ENCODE peak calls at places on chromosomes 13 and 19, in six cellular contexts. One of them, this sample, is unnamed.

GRCh38 chr13:77916481-77916880 is 2.1 kb downstream of the EDNRB start:
- DNase-seq in transverse colon: no peak
- DNase-seq in tibial artery: no peak
- DNase-seq in esophagus squamous epithelium: no peak
- DNase-seq in MM.1S: no peak
- DNase-seq in mesendoderm: no peak
- DNase-seq in this sample: no peak

GRCh38 chr13:96967248-96967745 is 27.0 kb downstream of the OXGR1 start:
- DNase-seq in transverse colon: no peak
- DNase-seq in tibial artery: no peak
- DNase-seq in esophagus squamous epithelium: no peak
- DNase-seq in MM.1S: peak; percentile 63
- DNase-seq in mesendoderm: peak; percentile 40
- DNase-seq in this sample: no peak

GRCh38 chr19:33700408-33700757 is 78.6 kb downstream of the CHST8 start:
- DNase-seq in transverse colon: no peak
- DNase-seq in tibial artery: no peak
- DNase-seq in esophagus squamous epithelium: no peak
- DNase-seq in MM.1S: no peak
- DNase-seq in mesendoderm: no peak
- DNase-seq in this sample: no peak

GRCh38 chr19:23867895-23868294 is 46.8 kb upstream of the ZNF726 start:
- DNase-seq in transverse colon: no peak
- DNase-seq in tibial artery: no peak
- DNase-seq in esophagus squamous epithelium: no peak
- DNase-seq in MM.1S: no peak
- DNase-seq in mesendoderm: no peak
- DNase-seq in this sample: no peak

GRCh38 chr19:18428837-18429674 is 8.9 kb downstream of the ISYNA1 start:
- DNase-seq in transverse colon: peak; percentile 77
- DNase-seq in tibial artery: no peak
- DNase-seq in esophagus squamous epithelium: no peak
- DNase-seq in MM.1S: peak; percentile 77
- DNase-seq in mesendoderm: peak; percentile 97
- DNase-seq in this sample: peak; percentile 93

GRCh38 chr19:33390908-33391630 is 17.6 kb downstream of the CEBPG start:
- DNase-seq in transverse colon: no peak
- DNase-seq in tibial artery: peak; percentile 22
- DNase-seq in esophagus squamous epithelium: no peak
- DNase-seq in MM.1S: no peak
- DNase-seq in mesendoderm: no peak
- DNase-seq in this sample: no peak

GRCh38 chr19:43610493-43610892 is 1.4 kb upstream of the SRRM5 start:
- DNase-seq in transverse colon: no peak
- DNase-seq in tibial artery: no peak
- DNase-seq in esophagus squamous epithelium: no peak
- DNase-seq in MM.1S: no peak
- DNase-seq in mesendoderm: peak; percentile 57
- DNase-seq in this sample: no peak

GRCh38 chr13:40023608-40024577 is 368.4 kb downstream of the COG6 start:
- DNase-seq in transverse colon: no peak
- DNase-seq in tibial artery: no peak
- DNase-seq in esophagus squamous epithelium: no peak
- DNase-seq in MM.1S: no peak
- DNase-seq in mesendoderm: no peak
- DNase-seq in this sample: no peak

GRCh38 chr13:104006625-104007061 is 940.4 kb upstream of the SLC10A2 start:
- DNase-seq in transverse colon: no peak
- DNase-seq in tibial artery: no peak
- DNase-seq in esophagus squamous epithelium: no peak
- DNase-seq in MM.1S: no peak
- DNase-seq in mesendoderm: no peak
- DNase-seq in this sample: no peak

GRCh38 chr19:16441661-16442071 is 30.1 kb downstream of the EPS15L1 start:
- DNase-seq in transverse colon: no peak
- DNase-seq in tibial artery: no peak
- DNase-seq in esophagus squamous epithelium: no peak
- DNase-seq in MM.1S: no peak
- DNase-seq in mesendoderm: peak; percentile 66
- DNase-seq in this sample: no peak

GRCh38 chr13:92355213-92355612 is 871.4 kb upstream of the GPC6 start:
- DNase-seq in transverse colon: peak; percentile 25
- DNase-seq in tibial artery: no peak
- DNase-seq in esophagus squamous epithelium: no peak
- DNase-seq in MM.1S: no peak
- DNase-seq in mesendoderm: peak; percentile 74
- DNase-seq in this sample: no peak

GRCh38 chr19:46022061-46022430 is 807 bp downstream of the PGLYRP1 start:
- DNase-seq in transverse colon: no peak
- DNase-seq in tibial artery: no peak
- DNase-seq in esophagus squamous epithelium: no peak
- DNase-seq in MM.1S: no peak
- DNase-seq in mesendoderm: no peak
- DNase-seq in this sample: no peak

GRCh38 chr19:10604460-10604980 is 17.4 kb upstream of the AP1M2 start:
- DNase-seq in transverse colon: peak; percentile 15
- DNase-seq in tibial artery: no peak
- DNase-seq in esophagus squamous epithelium: no peak
- DNase-seq in MM.1S: no peak
- DNase-seq in mesendoderm: peak; percentile 69
- DNase-seq in this sample: no peak

GRCh38 chr19:13841339-13842293 is 35.3 kb upstream of the NANOS3 start:
- DNase-seq in transverse colon: peak; percentile 84
- DNase-seq in tibial artery: no peak
- DNase-seq in esophagus squamous epithelium: no peak
- DNase-seq in MM.1S: peak; percentile 22
- DNase-seq in mesendoderm: no peak
- DNase-seq in this sample: peak; percentile 50

GRCh38 chr19:29724102-29724641 is 9.1 kb upstream of the C19orf12 start:
- DNase-seq in transverse colon: no peak
- DNase-seq in tibial artery: no peak
- DNase-seq in esophagus squamous epithelium: no peak
- DNase-seq in MM.1S: no peak
- DNase-seq in mesendoderm: peak; percentile 61
- DNase-seq in this sample: peak; percentile 15

GRCh38 chr13:55893541-55893940 is 1247.2 kb upstream of the PRR20A start:
- DNase-seq in transverse colon: no peak
- DNase-seq in tibial artery: no peak
- DNase-seq in esophagus squamous epithelium: no peak
- DNase-seq in MM.1S: no peak
- DNase-seq in mesendoderm: no peak
- DNase-seq in this sample: no peak

GRCh38 chr19:46426506-46427162 is 2.1 kb downstream of the PNMA8C start:
- DNase-seq in transverse colon: peak; percentile 46
- DNase-seq in tibial artery: peak; percentile 67
- DNase-seq in esophagus squamous epithelium: no peak
- DNase-seq in MM.1S: no peak
- DNase-seq in mesendoderm: peak; percentile 87
- DNase-seq in this sample: no peak

GRCh38 chr13:26513931-26514330 is 43.6 kb upstream of the WASF3 start:
- DNase-seq in transverse colon: no peak
- DNase-seq in tibial artery: no peak
- DNase-seq in esophagus squamous epithelium: no peak
- DNase-seq in MM.1S: no peak
- DNase-seq in mesendoderm: no peak
- DNase-seq in this sample: no peak

GRCh38 chr13:94525781-94526180 is 46.3 kb upstream of the DCT start:
- DNase-seq in transverse colon: no peak
- DNase-seq in tibial artery: no peak
- DNase-seq in esophagus squamous epithelium: no peak
- DNase-seq in MM.1S: no peak
- DNase-seq in mesendoderm: no peak
- DNase-seq in this sample: no peak

GRCh38 chr13:40469581-40470282 is 196.7 kb downstream of the FOXO1 start:
- DNase-seq in transverse colon: no peak
- DNase-seq in tibial artery: no peak
- DNase-seq in esophagus squamous epithelium: no peak
- DNase-seq in MM.1S: no peak
- DNase-seq in mesendoderm: peak; percentile 36
- DNase-seq in this sample: no peak

GRCh38 chr13:48429036-48429435 is 16.1 kb upstream of the LPAR6 start:
- DNase-seq in transverse colon: no peak
- DNase-seq in tibial artery: no peak
- DNase-seq in esophagus squamous epithelium: no peak
- DNase-seq in MM.1S: no peak
- DNase-seq in mesendoderm: no peak
- DNase-seq in this sample: no peak

GRCh38 chr13:76621726-76622125 is 264.5 kb downstream of the KCTD12 start:
- DNase-seq in transverse colon: no peak
- DNase-seq in tibial artery: no peak
- DNase-seq in esophagus squamous epithelium: no peak
- DNase-seq in MM.1S: no peak
- DNase-seq in mesendoderm: no peak
- DNase-seq in this sample: no peak

GRCh38 chr13:100836696-100837095 is 162.1 kb upstream of the TMTC4 start:
- DNase-seq in transverse colon: no peak
- DNase-seq in tibial artery: no peak
- DNase-seq in esophagus squamous epithelium: no peak
- DNase-seq in MM.1S: no peak
- DNase-seq in mesendoderm: no peak
- DNase-seq in this sample: no peak

GRCh38 chr19:50718255-50719118 is 1.1 kb downstream of the SHANK1 start:
- DNase-seq in transverse colon: no peak
- DNase-seq in tibial artery: no peak
- DNase-seq in esophagus squamous epithelium: no peak
- DNase-seq in MM.1S: no peak
- DNase-seq in mesendoderm: no peak
- DNase-seq in this sample: no peak

GRCh38 chr19:10809693-10810285 is 26.2 kb downstream of the TMED1 start:
- DNase-seq in transverse colon: no peak
- DNase-seq in tibial artery: no peak
- DNase-seq in esophagus squamous epithelium: no peak
- DNase-seq in MM.1S: no peak
- DNase-seq in mesendoderm: no peak
- DNase-seq in this sample: no peak

DNA sequence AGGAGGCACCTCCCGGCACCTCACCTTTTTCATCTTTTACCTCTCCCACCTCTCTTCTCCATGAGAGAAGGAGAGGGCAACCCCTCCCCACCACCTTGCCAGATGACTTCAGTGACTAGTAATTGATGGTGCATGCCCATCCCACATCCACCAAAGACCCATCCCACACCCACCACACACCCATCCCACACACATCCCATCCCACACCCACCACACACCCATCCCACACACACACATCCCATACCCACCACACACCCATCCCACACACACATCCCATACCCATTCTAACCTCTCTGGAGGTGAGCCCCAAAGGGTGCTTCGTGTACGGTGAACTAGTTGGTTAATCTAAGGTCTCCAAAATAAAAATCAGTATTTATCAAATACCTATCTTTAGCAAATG is 44.7 kb downstream of the STK24 start:
- DNase-seq in transverse colon: no peak
- DNase-seq in tibial artery: no peak
- DNase-seq in esophagus squamous epithelium: no peak
- DNase-seq in MM.1S: no peak
- DNase-seq in mesendoderm: no peak
- DNase-seq in this sample: no peak
- H3K27ac ChIP-seq in transverse colon: no peak overlapping the region
- H3K27ac ChIP-seq in tibial artery: no peak overlapping the region
- H3K27ac ChIP-seq in esophagus squamous epithelium: no peak overlapping the region
- H3K27ac ChIP-seq in MM.1S: no peak overlapping the region
- H3K27ac ChIP-seq in mesendoderm: no peak overlapping the region
- H3K27ac ChIP-seq in this sample: no peak overlapping the region

GRCh38 chr19:3058821-3059314 is 3.4 kb downstream of the TLE5 start:
- DNase-seq in transverse colon: no peak
- DNase-seq in tibial artery: no peak
- DNase-seq in esophagus squamous epithelium: no peak
- DNase-seq in MM.1S: no peak
- DNase-seq in mesendoderm: no peak
- DNase-seq in this sample: no peak
- H3K4me1 ChIP-seq in transverse colon: peaks cover 61% of the 10 kb centered on the region
- H3K4me1 ChIP-seq in tibial artery: peaks cover 31% of the 10 kb centered on the region
- H3K4me1 ChIP-seq in esophagus squamous epithelium: peaks cover 89% of the 10 kb centered on the region
- H3K4me1 ChIP-seq in MM.1S: no peaks in the 10 kb centered on the region
- H3K4me1 ChIP-seq in mesendoderm: peaks cover 2% of the 10 kb centered on the region
- H3K4me1 ChIP-seq in this sample: peaks cover 69% of the 10 kb centered on the region

GRCh38 chr13:108325863-108326262 is 56.3 kb downstream of the TNFSF13B start:
- DNase-seq in transverse colon: no peak
- DNase-seq in tibial artery: no peak
- DNase-seq in esophagus squamous epithelium: no peak
- DNase-seq in MM.1S: no peak
- DNase-seq in mesendoderm: no peak
- DNase-seq in this sample: no peak
- H3K4me3 ChIP-seq in transverse colon: no peak overlapping the region
- H3K4me3 ChIP-seq in tibial artery: no peak overlapping the region
- H3K4me3 ChIP-seq in esophagus squamous epithelium: no peak overlapping the region
- H3K4me3 ChIP-seq in MM.1S: no peak overlapping the region
- H3K4me3 ChIP-seq in mesendoderm: no peak overlapping the region
- H3K4me3 ChIP-seq in this sample: no peak overlapping the region

GRCh38 chr19:35509018-35509652 is 4.3 kb downstream of the DMKN start:
- DNase-seq in transverse colon: peak; percentile 71
- DNase-seq in tibial artery: no peak
- DNase-seq in esophagus squamous epithelium: no peak
- DNase-seq in MM.1S: no peak
- DNase-seq in mesendoderm: peak; percentile 88
- DNase-seq in this sample: peak; percentile 59

GRCh38 chr19:35511337-35511736 is 2.1 kb downstream of the DMKN start:
- DNase-seq in transverse colon: no peak
- DNase-seq in tibial artery: no peak
- DNase-seq in esophagus squamous epithelium: no peak
- DNase-seq in MM.1S: no peak
- DNase-seq in mesendoderm: no peak
- DNase-seq in this sample: no peak

GRCh38 chr19:35508129-35508528 is 5.3 kb downstream of the DMKN start:
- DNase-seq in transverse colon: no peak
- DNase-seq in tibial artery: no peak
- DNase-seq in esophagus squamous epithelium: no peak
- DNase-seq in MM.1S: no peak
- DNase-seq in mesendoderm: no peak
- DNase-seq in this sample: no peak

GRCh38 chr19:35510626-35510964 is 2.9 kb downstream of the DMKN start:
- DNase-seq in transverse colon: no peak
- DNase-seq in tibial artery: no peak
- DNase-seq in esophagus squamous epithelium: no peak
- DNase-seq in MM.1S: no peak
- DNase-seq in mesendoderm: no peak
- DNase-seq in this sample: no peak

DNA sequence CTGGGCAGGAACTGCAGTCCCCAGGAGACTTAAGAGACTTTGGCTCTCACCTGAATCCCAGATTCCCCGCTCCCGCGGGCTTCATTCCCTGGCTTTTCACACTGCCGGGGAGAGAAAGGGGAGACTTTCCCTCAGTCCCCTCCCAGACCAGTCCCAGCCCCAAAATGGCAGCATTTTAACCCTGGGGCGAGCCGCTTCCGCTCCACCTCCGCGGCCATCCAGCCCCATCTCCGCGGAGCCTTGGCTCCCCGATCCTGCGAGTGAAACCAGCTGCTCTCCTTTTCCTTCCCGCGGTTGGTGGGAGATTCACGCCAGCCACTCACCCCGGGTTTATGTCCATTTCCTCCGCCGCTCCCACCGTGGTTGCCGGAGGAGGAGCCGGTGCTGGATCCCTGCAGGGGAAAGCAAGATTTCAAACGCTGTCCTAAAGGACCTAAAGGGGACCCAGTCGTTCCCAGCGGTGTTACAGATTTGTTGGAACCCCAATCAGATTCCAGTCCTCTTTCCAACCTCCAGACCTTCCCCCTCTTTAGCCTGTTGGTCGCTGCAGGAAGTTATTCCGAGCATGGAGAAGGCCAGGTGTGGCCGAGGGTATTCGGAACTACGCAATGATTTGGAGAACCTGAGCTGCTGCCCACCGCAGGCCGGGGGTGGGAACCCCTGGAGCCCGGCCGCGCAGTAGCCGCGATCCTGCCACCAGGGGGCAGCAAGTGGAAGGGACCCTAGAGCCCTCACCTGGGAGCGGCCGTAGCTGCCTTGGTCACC is 3.4 kb downstream of the DMKN start:
- DNase-seq in transverse colon: peak; percentile 86
- DNase-seq in tibial artery: peak; percentile 49
- DNase-seq in esophagus squamous epithelium: no peak
- DNase-seq in MM.1S: peak; percentile 29
- DNase-seq in mesendoderm: peak; percentile 95
- DNase-seq in this sample: peak; percentile 56
- H3K27ac ChIP-seq in transverse colon: peak overlapping the region; percentile 13
- H3K27ac ChIP-seq in tibial artery: peak overlapping the region; percentile 38
- H3K27ac ChIP-seq in esophagus squamous epithelium: peak overlapping the region; percentile 65
- H3K27ac ChIP-seq in MM.1S: no peak overlapping the region
- H3K27ac ChIP-seq in mesendoderm: peak overlapping the region; percentile 79
- H3K27ac ChIP-seq in this sample: no peak overlapping the region